ENCODE peak calls at places on chromosomes 7 and 10, in four cellular contexts. O is activated CD8-positive, alpha-beta memory T cell treated with anti-CD3 and anti-CD28 coated beads for 24 hours; M is neural crest cell; Z is activated naive CD4-positive, alpha-beta T cell treated with anti-CD3 and anti-CD28 coated beads, Interleukin-2, amount 10 ng/mL, durations not matched to agents 7 days and 5 days. D is an unnamed sample.

GRCh38 chr7:43735802-43736603 is 6.7 kb upstream of the COA1 start:
- DNase-seq in Z (no peak), O (no peak), M (no peak), D (peak)

GRCh38 chr10:95355241-95355779 is 64.5 kb upstream of the PDLIM1 start:
- DNase-seq in O (no peak), M (no peak), Z (no peak), D (no peak)

GRCh38 chr7:4771737-4772136 is 3.7 kb upstream of the AP5Z1 start:
- DNase-seq in Z (no peak), O (no peak), M (no peak), D (no peak)

GRCh38 chr7:88927-89921 is 103.1 kb upstream of the FAM20C start:
- DNase-seq in Z (no peak), M (no peak), O (no peak), D (no peak)

GRCh38 chr7:43481905-43482678 is 100.8 kb upstream of the STK17A start:
- DNase-seq in O (no peak), Z (no peak), M (no peak), D (no peak)

GRCh38 chr10:128043259-128044045 is 82.8 kb downstream of the MKI67 start:
- DNase-seq in Z (peak), M (no peak), O (no peak), D (no peak)

GRCh38 chr10:31011660-31012022 is 20.0 kb downstream of the ZNF438 start:
- DNase-seq in Z (no peak), O (no peak), M (no peak), D (no peak)

GRCh38 chr10:78911533-78912340 is 157.0 kb upstream of the ZMIZ1 start:
- DNase-seq in O (no peak), Z (no peak), M (no peak), D (no peak)

GRCh38 chr7:27148031-27148775 is 629 bp upstream of the HOXA6 start:
- DNase-seq in Z (no peak), M (no peak), O (peak), D (no peak)

GRCh38 chr7:42692609-42693008 is 219.3 kb downstream of the C7orf25 start:
- DNase-seq in M (no peak), O (no peak), Z (no peak), D (no peak)

GRCh38 chr10:119652361-119652760 is 1.2 kb downstream of the BAG3 start:
- DNase-seq in Z (peak), O (no peak), M (no peak), D (peak)

GRCh38 chr7:36037121-36037662 is 115.9 kb upstream of the EEPD1 start:
- DNase-seq in O (no peak), M (peak), Z (no peak), D (no peak)

GRCh38 chr7:16702433-16702832 is 51.1 kb upstream of the TSPAN13 start:
- DNase-seq in M (no peak), Z (no peak), O (no peak), D (no peak)

GRCh38 chr7:27918503-27918902 is 178.5 kb downstream of the TAX1BP1 start:
- DNase-seq in M (no peak), Z (no peak), O (no peak), D (no peak)

GRCh38 chr7:115260381-115260780 is 338.5 kb downstream of the MDFIC start:
- DNase-seq in Z (no peak), O (no peak), M (no peak), D (no peak)

GRCh38 chr7:2637505-2638223 is 5.9 kb downstream of the TTYH3 start:
- DNase-seq in Z (no peak), O (no peak), M (no peak), D (no peak)

GRCh38 chr10:114967071-114967470 is 29.1 kb downstream of the TRUB1 start:
- DNase-seq in O (no peak), M (no peak), Z (no peak), D (no peak)

GRCh38 chr7:2017914-2018785 is 214.6 kb downstream of the MAD1L1 start:
- DNase-seq in O (no peak), M (no peak), Z (peak), D (no peak)

GRCh38 chr10:122089343-122090015 is 100.5 kb downstream of the TACC2 start:
- DNase-seq in M (no peak), O (no peak), Z (no peak), D (no peak)

GRCh38 chr7:74479066-74479781 is 25.5 kb downstream of the GTF2IRD1 start:
- DNase-seq in Z (no peak), O (no peak), M (no peak), D (no peak)

GRCh38 chr10:120156614-120157274 is 264.2 kb downstream of the SEC23IP start:
- DNase-seq in O (no peak), Z (no peak), M (no peak), D (no peak)

GRCh38 chr7:37683263-37684120 is at the start of gene GPR141:
- DNase-seq in Z (no peak), O (no peak), M (no peak), D (no peak)

GRCh38 chr7:41887446-41887845 is 184.6 kb upstream of the INHBA start:
- DNase-seq in Z (no peak), M (no peak), O (no peak), D (no peak)

GRCh38 chr7:133434246-133434865 is 181.5 kb downstream of the EXOC4 start:
- DNase-seq in O (no peak), Z (no peak), M (no peak), D (no peak)

GRCh38 chr10:32004161-32004591 is 52.0 kb downstream of the KIF5B start:
- DNase-seq in M (no peak), O (no peak), Z (no peak), D (no peak)

GRCh38 chr7:151409555-151410404 is at the start of gene WDR86:
- DNase-seq in M (peak), O (no peak), Z (no peak), D (no peak)

GRCh38 chr10:63415635-63416244 is 50.0 kb downstream of the JMJD1C start:
- DNase-seq in M (no peak), O (no peak), Z (no peak), D (no peak)

GRCh38 chr7:157684157-157684595 is 347.4 kb downstream of the DNAJB6 start:
- DNase-seq in Z (no peak), M (peak), O (no peak), D (no peak)

GRCh38 chr10:132777441-132777840 is 8.5 kb downstream of the NKX6-2 start:
- DNase-seq in O (no peak), M (no peak), Z (no peak), D (no peak)

GRCh38 chr7:108454674-108455523 is 1.3 kb downstream of the NRCAM start:
- DNase-seq in O (peak), Z (peak), M (peak), D (no peak)

GRCh38 chr10:117360016-117360415 is 15.2 kb downstream of the PDZD8 start:
- DNase-seq in Z (no peak), O (no peak), M (no peak), D (no peak)

GRCh38 chr10:91146146-91146545 is 74.3 kb upstream of the PCGF5 start:
- DNase-seq in O (no peak), M (no peak), Z (no peak), D (no peak)

GRCh38 chr10:91162495-91163268 is 57.8 kb upstream of the PCGF5 start:
- DNase-seq in Z (peak), O (peak), M (peak), D (peak)

GRCh38 chr10:117463545-117463920 is 79.0 kb upstream of the EMX2 start:
- DNase-seq in Z (no peak), O (no peak), M (no peak), D (no peak)

GRCh38 chr7:55086413-55087201 is 67.8 kb downstream of the EGFR start:
- DNase-seq in O (peak), M (no peak), Z (no peak), D (peak)

GRCh38 chr7:2761131-2761624 is 73.2 kb downstream of the AMZ1 start:
- DNase-seq in M (no peak), O (no peak), Z (no peak), D (no peak)

GRCh38 chr7:77157446-77157845 is 35.0 kb downstream of the CCDC146 start:
- DNase-seq in O (no peak), Z (peak), M (no peak), D (peak)

GRCh38 chr10:571643-572042 is 117.8 kb downstream of the DIP2C start:
- DNase-seq in M (no peak), O (no peak), Z (no peak), D (no peak)

GRCh38 chr10:13271552-13272163 is 28.2 kb downstream of the PHYH start:
- DNase-seq in Z (peak), M (peak), O (peak), D (peak)

GRCh38 chr7:36045275-36045674 is 107.8 kb upstream of the EEPD1 start:
- DNase-seq in M (no peak), O (no peak), Z (no peak), D (no peak)